ENCODE peak calls at places on chromosome 9, in ten cellular contexts. M is fibroblast of lung, S is H1, F is NT2/D1, O is H9, U is Karpas-422, G is PC-3, A is astrocyte, T is SK-N-SH, W is IMR-90. B is an unnamed sample. For H3K4me1, the result is how much of the 10 kb centered on the place peaks cover.

GRCh38 chr9:131734165-131734610 is 5.7 kb downstream of the RAPGEF1 start:
- DNase-seq in M (no peak), S (no peak), F (no peak), O (no peak), U (no peak), G (peak), A (no peak), T (peak), W (no peak), B (no peak)

GRCh38 chr9:119273325-119273904 is 95.8 kb downstream of the BRINP1 start:
- DNase-seq in M (no peak), S (no peak), F (no peak), O (no peak), U (no peak), G (no peak), A (peak), T (no peak), W (no peak), B (no peak)

GRCh38 chr9:109640232-109641078 is 139.5 kb upstream of the PALM2AKAP2 start:
- DNase-seq in M (peak), S (peak), F (no peak), O (peak), U (no peak), G (peak), A (peak), T (peak), W (peak), B (peak)

GRCh38 chr9:128886211-128886826 is 4.4 kb downstream of the LRRC8A start:
- DNase-seq in M (no peak), S (no peak), F (no peak), O (no peak), U (no peak), G (no peak), A (peak), T (no peak), W (peak), B (no peak)

GRCh38 chr9:101650096-101650495 is 55.3 kb upstream of the PPP3R2 start:
- DNase-seq in M (no peak), S (no peak), F (no peak), O (no peak), U (no peak), G (no peak), A (no peak), T (no peak), W (no peak), B (no peak)

GRCh38 chr9:122367779-122368460 is 2.9 kb upstream of the PTGS1 start:
- DNase-seq in M (no peak), S (no peak), F (no peak), O (no peak), U (no peak), G (peak), A (no peak), T (no peak), W (no peak), B (no peak)

GRCh38 chr9:135989722-135990467 is 28.7 kb upstream of the UBAC1 start:
- DNase-seq in M (no peak), S (no peak), F (no peak), O (no peak), U (no peak), G (no peak), A (no peak), T (no peak), W (no peak), B (no peak)

GRCh38 chr9:124342946-124343485 is 72.2 kb downstream of the PSMB7 start:
- DNase-seq in M (peak), S (no peak), F (no peak), O (peak), U (no peak), G (peak), A (peak), T (no peak), W (peak), B (peak)

GRCh38 chr9:76652894-76653293 is 111.3 kb upstream of the PCA3 start:
- DNase-seq in M (no peak), S (no peak), F (no peak), O (no peak), U (peak), G (no peak), A (no peak), T (no peak), W (peak), B (no peak)

GRCh38 chr9:104905153-104905901 is 22.6 kb downstream of the ABCA1 start:
- DNase-seq in M (no peak), S (no peak), F (no peak), O (no peak), U (no peak), G (no peak), A (no peak), T (no peak), W (no peak), B (peak)

GRCh38 chr9:137520614-137521404 is 29.4 kb downstream of the PNPLA7 start:
- DNase-seq in M (no peak), S (no peak), F (no peak), O (no peak), U (no peak), G (no peak), A (no peak), T (no peak), W (no peak), B (no peak)

GRCh38 chr9:3858961-3859360 is 333.2 kb upstream of the RFX3 start:
- DNase-seq in M (peak), S (no peak), F (no peak), O (no peak), U (no peak), G (peak), A (peak), T (no peak), W (peak), B (no peak)

DNA sequence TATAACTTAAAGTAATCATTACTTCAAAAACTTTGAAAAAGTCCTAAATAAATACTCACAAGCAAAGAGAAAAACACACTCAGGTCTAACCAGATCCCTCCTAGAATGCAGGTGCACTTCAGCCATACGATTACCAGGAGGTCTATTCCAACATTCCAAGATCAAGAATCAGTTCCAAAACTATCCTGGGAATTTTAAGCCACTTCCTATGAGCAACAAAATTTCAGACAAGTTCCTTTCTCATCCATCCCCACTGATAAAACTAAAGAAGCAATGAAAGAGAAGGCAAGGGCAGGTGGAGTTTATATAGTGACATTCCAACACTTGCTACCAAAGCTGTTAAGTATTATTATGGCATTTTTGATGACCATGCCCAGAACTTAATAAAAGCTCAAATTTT is 29.6 kb downstream of the MLLT3 start:
- DNase-seq in M (no peak), S (no peak), F (no peak), O (no peak), U (no peak), G (peak), A (peak), T (no peak), W (peak), B (no peak)
- H3K9ac ChIP-seq in M (no peak), S (no peak), F (no peak), O (no peak), U (no peak), G (no peak), A (peak), T (no peak), W (no peak), B (no peak)

GRCh38 chr9:36137392-36138004 is 965 bp downstream of the GLIPR2 start:
- DNase-seq in M (peak), S (no peak), F (no peak), O (no peak), U (no peak), G (peak), A (no peak), T (peak), W (peak), B (peak)
- H3K4me1 ChIP-seq in M (under half), S (under half), F (under half), O (under half), U (under half), G (under half), A (under half), T (under half), W (under half), B (under half)

GRCh38 chr9:272251-273213 is 57.9 kb downstream of the DOCK8 start:
- DNase-seq in M (no peak), S (no peak), F (no peak), O (no peak), U (peak), G (no peak), A (no peak), T (no peak), W (no peak), B (no peak)
- H3K9ac ChIP-seq in M (no peak), S (no peak), F (no peak), O (no peak), U (peak), G (no peak), A (no peak), T (no peak), W (no peak), B (no peak)

GRCh38 chr9:120707170-120707569 is 7.1 kb downstream of the MEGF9 start:
- DNase-seq in M (no peak), S (no peak), F (no peak), O (no peak), U (no peak), G (no peak), A (no peak), T (no peak), W (no peak), B (no peak)
- H3K4me1 ChIP-seq in M (under half), S (under half), F (under half), O (under half), U (half or more), G (under half), A (under half), T (under half), W (under half), B (under half)

DNA sequence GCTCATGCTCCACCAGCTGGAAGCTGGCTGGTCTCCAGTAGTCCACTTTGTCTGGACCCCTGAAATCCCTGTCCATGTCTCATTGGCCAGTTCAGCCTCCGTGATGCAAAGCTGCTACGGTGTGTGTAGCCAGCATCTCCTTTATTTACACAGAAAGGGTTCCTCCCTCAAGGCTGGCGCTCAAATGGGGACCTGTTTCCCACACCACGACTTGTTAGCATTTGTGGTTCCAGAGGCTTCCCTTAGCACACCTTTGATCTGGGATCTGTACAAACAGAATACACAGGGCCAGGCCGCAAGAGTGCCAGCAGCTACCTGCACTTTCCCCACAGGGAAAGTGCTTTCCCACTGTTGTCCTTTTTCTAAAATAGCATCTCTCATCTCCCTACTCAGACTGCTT is 5.7 kb upstream of the SMU1 start:
- DNase-seq in M (no peak), S (no peak), F (no peak), O (no peak), U (no peak), G (no peak), A (no peak), T (no peak), W (no peak), B (no peak)
- H3K9ac ChIP-seq in M (no peak), S (no peak), F (no peak), O (no peak), U (no peak), G (no peak), A (no peak), T (no peak), W (no peak), B (no peak)

GRCh38 chr9:706606-707451 is 134.7 kb upstream of the DMRT1 start:
- DNase-seq in M (peak), S (peak), F (no peak), O (peak), U (no peak), G (peak), A (peak), T (peak), W (peak), B (peak)
- H3K4me1 ChIP-seq in M (under half), S (under half), F (under half), O (under half), U (under half), G (under half), A (under half), T (under half), W (under half), B (under half)

GRCh38 chr9:113375057-113376023 is 1.4 kb downstream of the HDHD3 start:
- DNase-seq in M (no peak), S (no peak), F (no peak), O (no peak), U (no peak), G (peak), A (no peak), T (no peak), W (peak), B (no peak)

GRCh38 chr9:113373255-113373654 is 3.5 kb downstream of the HDHD3 start:
- DNase-seq in M (no peak), S (no peak), F (no peak), O (no peak), U (no peak), G (no peak), A (no peak), T (no peak), W (no peak), B (peak)

GRCh38 chr9:113373676-113374392 is 3.0 kb downstream of the HDHD3 start:
- DNase-seq in M (no peak), S (no peak), F (no peak), O (no peak), U (no peak), G (no peak), A (no peak), T (no peak), W (no peak), B (no peak)

GRCh38 chr9:113380869-113381378 is 4.1 kb upstream of the HDHD3 start:
- DNase-seq in M (no peak), S (no peak), F (no peak), O (no peak), U (no peak), G (peak), A (no peak), T (no peak), W (no peak), B (no peak)

GRCh38 chr9:113376634-113377531 is at the start of gene HDHD3:
- DNase-seq in M (peak), S (peak), F (peak), O (peak), U (peak), G (peak), A (peak), T (peak), W (peak), B (peak)
- H3K9ac ChIP-seq in M (peak), S (no peak), F (peak), O (peak), U (peak), G (peak), A (peak), T (peak), W (peak), B (peak)

B was measured in endodermal cell.